ENCODE peak calls at places on chromosomes 1 and 21, in five cellular contexts. R, S, K, V and E are unnamed samples. For H3K4me1, the result is how much of the 10 kb centered on the place peaks cover.

GRCh38 chr1:214604543-214604942 is 1.5 kb downstream of the CENPF start:
- DNase-seq in R (no peak), S (no peak), K (no peak), V (no peak), E (peak)

GRCh38 chr1:212700892-212701819 is 1.5 kb upstream of the BATF3 start:
- DNase-seq in R (peak), S (peak), K (peak), V (no peak), E (no peak)

GRCh38 chr1:226779536-226779935 is 40.5 kb upstream of the ITPKB start:
- DNase-seq in R (no peak), S (no peak), K (no peak), V (no peak), E (no peak)

GRCh38 chr1:6185151-6185550 is 5.0 kb upstream of the CHD5 start:
- DNase-seq in R (no peak), S (no peak), K (no peak), V (peak), E (peak)

GRCh38 chr1:222464841-222465210 is 83.1 kb downstream of the HHIPL2 start:
- DNase-seq in R (peak), S (no peak), K (peak), V (no peak), E (no peak)

GRCh38 chr1:54356680-54357147 is 49.5 kb downstream of the SSBP3 start:
- DNase-seq in R (no peak), S (no peak), K (no peak), V (no peak), E (no peak)

GRCh38 chr1:228850141-228851100 is 115.1 kb downstream of the RHOU start:
- DNase-seq in R (no peak), S (no peak), K (no peak), V (no peak), E (no peak)

GRCh38 chr1:100539836-100540536 is 2.0 kb downstream of the GPR88 start:
- DNase-seq in R (peak), S (no peak), K (no peak), V (peak), E (peak)

GRCh38 chr1:107649023-107649422 is 316.0 kb downstream of the VAV3 start:
- DNase-seq in R (no peak), S (no peak), K (no peak), V (peak), E (no peak)

GRCh38 chr1:229579101-229579651 is 20.7 kb upstream of the ABCB10 start:
- DNase-seq in R (peak), S (no peak), K (peak), V (peak), E (no peak)

GRCh38 chr1:54952950-54953718 is 27.3 kb upstream of the TMEM61 start:
- DNase-seq in R (no peak), S (no peak), K (no peak), V (peak), E (no peak)

GRCh38 chr1:41874903-41875411 is 43.8 kb downstream of the HIVEP3 start:
- DNase-seq in R (no peak), S (no peak), K (no peak), V (no peak), E (no peak)

GRCh38 chr1:216600730-216601426 is 122.4 kb downstream of the ESRRG start:
- DNase-seq in R (peak), S (no peak), K (peak), V (peak), E (peak)

GRCh38 chr1:167789501-167789900 is 67.7 kb downstream of the MPZL1 start:
- DNase-seq in R (no peak), S (no peak), K (no peak), V (peak), E (peak)

GRCh38 chr1:210597555-210598134 is 268.9 kb downstream of the HHAT start:
- DNase-seq in R (peak), S (no peak), K (no peak), V (peak), E (peak)

GRCh38 chr1:109762039-109762585 is 1.6 kb downstream of the EPS8L3 start:
- DNase-seq in R (no peak), S (no peak), K (no peak), V (no peak), E (no peak)

GRCh38 chr1:41578712-41579335 is 94.3 kb upstream of the EDN2 start:
- DNase-seq in R (peak), S (no peak), K (no peak), V (no peak), E (peak)

GRCh38 chr21:34877485-34878128 is 171.5 kb downstream of the RUNX1 start:
- DNase-seq in R (no peak), S (no peak), K (no peak), V (no peak), E (no peak)

GRCh38 chr1:53519412-53519811 is 60.2 kb downstream of the DMRTB1 start:
- DNase-seq in R (no peak), S (no peak), K (no peak), V (no peak), E (no peak)

GRCh38 chr1:232594018-232594502 is 35.9 kb downstream of the SIPA1L2 start:
- DNase-seq in R (no peak), S (no peak), K (no peak), V (peak), E (peak)

GRCh38 chr1:54970901-54971300 is 9.5 kb upstream of the TMEM61 start:
- DNase-seq in R (no peak), S (no peak), K (no peak), V (peak), E (peak)

GRCh38 chr21:16708431-16708830 is 804.4 kb upstream of the CXADR start:
- DNase-seq in R (no peak), S (no peak), K (no peak), V (no peak), E (no peak)
- H3K4me1 ChIP-seq in R (under half), S (under half), K (under half), V (under half), E (under half)

GRCh38 chr1:201896951-201897391 is 8.3 kb downstream of the SHISA4 start:
- DNase-seq in R (no peak), S (peak), K (no peak), V (peak), E (peak)
- TF ChIP-seq CTCF in R (no peak), S (no peak), K (no peak), V (no peak), E (peak)

DNA sequence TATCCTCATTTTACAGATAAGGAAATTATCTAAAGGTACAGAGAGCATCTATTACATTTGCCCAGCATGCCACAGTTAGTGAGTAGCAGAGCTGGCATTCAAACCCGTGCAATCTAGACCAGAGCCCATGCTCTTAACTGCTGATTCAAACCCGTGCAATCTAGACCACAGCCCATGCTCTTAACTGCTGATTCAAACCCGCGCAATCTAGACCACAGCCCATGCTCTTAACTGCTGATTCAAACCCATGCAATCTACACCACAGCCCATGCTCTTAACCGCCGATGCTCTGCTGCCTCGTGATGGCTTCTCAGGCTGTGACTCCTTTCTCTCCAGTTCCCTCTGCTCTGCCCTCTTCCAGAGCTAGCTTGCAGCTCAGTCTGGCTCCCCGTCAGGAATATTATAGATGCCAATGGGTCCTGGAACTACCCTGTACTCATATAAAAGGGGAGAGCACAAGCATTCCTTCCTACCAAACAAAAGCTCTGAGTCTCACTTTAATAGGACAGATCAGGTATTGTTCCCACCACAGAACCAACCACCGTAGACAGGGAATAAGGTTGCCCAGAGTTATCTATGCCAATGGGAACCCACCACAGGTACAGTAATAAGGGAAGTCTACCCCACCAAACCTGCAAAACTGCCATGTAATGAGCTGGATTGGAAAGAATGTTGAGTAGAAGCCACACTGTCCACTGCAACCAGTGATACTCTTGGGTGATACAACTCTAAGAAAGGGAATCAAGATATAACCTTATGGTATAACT is 78.4 kb downstream of the SMYD3 start:
- DNase-seq in R (no peak), S (no peak), K (no peak), V (peak), E (peak)
- H3K27ac ChIP-seq in R (no peak), S (no peak), K (no peak), V (peak), E (peak)

GRCh38 chr1:206142770-206143169 is 25.6 kb upstream of the AVPR1B start:
- DNase-seq in R (no peak), S (no peak), K (no peak), V (no peak), E (no peak)

GRCh38 chr1:206141996-206142395 is 24.8 kb upstream of the AVPR1B start:
- DNase-seq in R (no peak), S (no peak), K (no peak), V (no peak), E (no peak)

GRCh38 chr1:206144605-206145004 is 27.4 kb upstream of the AVPR1B start:
- DNase-seq in R (no peak), S (no peak), K (no peak), V (no peak), E (no peak)

GRCh38 chr1:206145771-206146290 is 28.6 kb upstream of the AVPR1B start:
- DNase-seq in R (no peak), S (no peak), K (no peak), V (no peak), E (no peak)

GRCh38 chr1:206143537-206144155 is 26.5 kb upstream of the AVPR1B start:
- DNase-seq in R (no peak), S (no peak), K (no peak), V (no peak), E (no peak)
- H3K4me1 ChIP-seq in R (under half), S (under half), K (under half), V (under half), E (under half)

GRCh38 chr1:113456967-113457366 is 66.7 kb downstream of the MAGI3 start:
- DNase-seq in R (peak), S (peak), K (peak), V (peak), E (peak)

GRCh38 chr1:113451710-113452109 is 61.4 kb downstream of the MAGI3 start:
- DNase-seq in R (no peak), S (no peak), K (no peak), V (no peak), E (no peak)

GRCh38 chr1:113453771-113454083 is 63.4 kb downstream of the MAGI3 start:
- DNase-seq in R (no peak), S (no peak), K (no peak), V (no peak), E (no peak)

GRCh38 chr1:113455374-113455773 is 65.1 kb downstream of the MAGI3 start:
- DNase-seq in R (no peak), S (no peak), K (no peak), V (no peak), E (no peak)

DNA sequence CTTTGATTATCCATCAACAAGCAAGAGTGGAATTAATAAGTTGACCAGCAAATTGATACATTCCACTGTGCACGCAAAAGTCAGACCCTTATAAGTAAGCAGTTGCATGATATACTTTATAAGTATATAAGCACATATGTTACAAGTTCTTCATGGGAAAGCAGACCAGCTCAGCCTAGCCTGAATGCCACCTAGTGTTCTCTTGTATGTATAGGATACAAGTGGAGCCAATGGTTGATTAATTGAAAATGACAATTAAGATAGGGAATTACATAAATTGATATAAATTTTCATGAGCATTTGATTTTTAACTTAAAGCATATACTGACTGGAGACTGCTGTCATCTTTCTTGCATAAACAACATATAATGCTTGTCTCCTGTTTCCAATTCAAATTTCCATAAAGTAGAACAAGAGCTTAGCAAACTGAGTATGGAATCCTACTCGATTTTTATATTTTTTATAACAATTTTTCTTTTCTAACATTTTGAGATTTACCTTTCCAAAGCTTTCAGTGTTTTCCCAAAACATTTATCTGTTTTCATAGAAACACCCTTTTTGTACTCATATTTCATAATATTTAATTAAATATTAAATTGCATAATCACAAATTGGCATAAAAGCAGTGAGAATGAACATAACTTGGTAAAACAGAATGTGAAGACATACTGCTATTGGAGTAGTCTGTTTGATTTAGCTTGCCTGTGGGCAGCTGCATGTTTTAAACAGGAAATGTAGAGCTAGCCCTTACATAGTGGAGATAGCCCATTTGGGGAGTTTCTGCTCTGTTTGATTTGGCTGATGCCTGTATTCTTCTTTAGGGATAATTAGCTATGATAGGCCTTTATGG is 62.8 kb downstream of the MAGI3 start:
- DNase-seq in R (peak), S (no peak), K (no peak), V (peak), E (peak)
- TF ChIP-seq CTCF in R (peak), S (no peak), K (peak), V (peak), E (peak)

GRCh38 chr1:160375788-160376524 is 9.1 kb downstream of the NHLH1 start:
- DNase-seq in R (peak), S (no peak), K (no peak), V (no peak), E (no peak)

GRCh38 chr1:160374701-160375443 is 8.0 kb downstream of the NHLH1 start:
- DNase-seq in R (peak), S (no peak), K (no peak), V (no peak), E (no peak)

GRCh38 chr1:160373696-160374095 is 6.8 kb downstream of the NHLH1 start:
- DNase-seq in R (no peak), S (no peak), K (no peak), V (no peak), E (no peak)

GRCh38 chr1:160376525-160377131 is 9.8 kb downstream of the NHLH1 start:
- DNase-seq in R (peak), S (no peak), K (peak), V (peak), E (peak)

DNA sequence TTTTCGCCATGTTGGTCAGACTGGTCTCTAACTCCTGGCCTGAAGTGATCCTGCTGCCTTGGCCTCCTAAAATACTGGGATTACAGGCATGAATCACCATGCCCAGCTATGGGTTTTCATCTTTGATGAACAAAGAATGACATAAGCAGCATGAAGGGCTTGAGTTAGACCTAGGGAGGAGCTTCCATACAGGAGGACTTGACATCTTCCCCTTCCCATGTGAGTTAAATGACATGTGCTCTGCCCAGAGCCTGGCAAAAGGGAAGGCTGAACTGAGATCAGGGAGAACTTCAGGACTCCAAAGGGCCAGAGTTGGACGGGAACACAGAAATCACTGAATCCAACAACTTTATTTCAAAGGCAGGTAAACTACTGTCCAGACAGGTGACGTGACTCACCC is 7.4 kb downstream of the NHLH1 start:
- DNase-seq in R (no peak), S (no peak), K (no peak), V (no peak), E (no peak)
- H3K27ac ChIP-seq in R (no peak), S (no peak), K (peak), V (no peak), E (no peak)

GRCh38 chr21:31609081-31609480 is 50.4 kb upstream of the SOD1 start:
- DNase-seq in R (no peak), S (no peak), K (no peak), V (no peak), E (no peak)

GRCh38 chr21:31611445-31611844 is 48.0 kb upstream of the SOD1 start:
- DNase-seq in R (no peak), S (no peak), K (no peak), V (no peak), E (no peak)

GRCh38 chr21:31616216-31616615 is 43.3 kb upstream of the SOD1 start:
- DNase-seq in R (no peak), S (no peak), K (no peak), V (no peak), E (no peak)

GRCh38 chr21:31614705-31615104 is 44.8 kb upstream of the SOD1 start:
- DNase-seq in R (no peak), S (no peak), K (no peak), V (no peak), E (no peak)

GRCh38 chr21:31612889-31613785 is 46.4 kb upstream of the SOD1 start:
- DNase-seq in R (no peak), S (no peak), K (no peak), V (peak), E (no peak)
- H3K4me1 ChIP-seq in R (under half), S (under half), K (under half), V (under half), E (under half)

GRCh38 chr1:32413507-32414185 is 19.4 kb upstream of the BSDC1 start:
- DNase-seq in R (peak), S (no peak), K (peak), V (peak), E (no peak)

GRCh38 chr1:32411261-32411660 is 17.0 kb upstream of the BSDC1 start:
- DNase-seq in R (no peak), S (no peak), K (no peak), V (no peak), E (no peak)

GRCh38 chr1:32414186-32414886 is 20.1 kb upstream of the BSDC1 start:
- DNase-seq in R (no peak), S (no peak), K (no peak), V (no peak), E (no peak)
- TF ChIP-seq CTCF in R (no peak), S (no peak), K (peak), V (no peak), E (no peak)

DNA sequence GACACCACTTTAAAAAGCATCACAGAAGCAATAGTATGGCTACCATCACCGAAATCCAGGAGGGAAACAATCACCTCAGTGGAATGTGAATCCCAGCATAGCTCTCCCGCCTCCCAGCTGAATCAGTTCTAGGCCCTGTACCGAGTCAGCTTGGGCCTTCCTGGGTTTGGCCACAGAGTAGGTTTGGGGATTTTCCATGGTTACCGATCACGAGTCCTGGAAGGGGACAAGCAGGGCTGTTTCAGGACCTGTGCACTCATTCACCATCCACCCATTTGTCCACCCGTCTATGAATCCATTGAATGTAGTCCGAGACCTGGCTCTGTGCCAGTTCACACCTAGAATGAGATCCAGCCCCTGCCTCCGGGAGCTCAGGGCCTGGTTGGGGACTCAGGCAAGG is 94.2 kb downstream of the ARHGEF10L start:
- DNase-seq in R (no peak), S (peak), K (no peak), V (peak), E (peak)
- H3K27ac ChIP-seq in R (no peak), S (peak), K (peak), V (no peak), E (no peak)